ENCODE peak calls at places on chromosome 5, in seven cellular contexts. O, E, I, V, M, F and D are unnamed samples.

GRCh38 chr5:104513194-104513602 is 950.6 kb upstream of the NUDT12 start:
- DNase-seq in I (no peak), F (peak; percentile 31), E (no peak), V (no peak), O (no peak), M (no peak), D (no peak)

GRCh38 chr5:147751156-147751830 is 31.2 kb downstream of the JAKMIP2 start:
- DNase-seq in E (no peak), M (no peak), F (no peak), V (no peak), O (no peak), I (peak; percentile 9), D (no peak)

GRCh38 chr5:96079075-96079474 is 117.4 kb upstream of the ELL2 start:
- DNase-seq in F (peak; percentile 95), M (peak; percentile 73), E (no peak), I (no peak), O (no peak), V (no peak), D (no peak)

GRCh38 chr5:112762113-112762810 is 24.6 kb downstream of the APC start:
- DNase-seq in O (no peak), I (no peak), M (no peak), F (peak; percentile 26), V (no peak), E (no peak), D (no peak)

GRCh38 chr5:124461857-124462423 is 284.5 kb downstream of the ZNF608 start:
- DNase-seq in M (no peak), E (no peak), I (no peak), O (no peak), V (no peak), F (no peak), D (no peak)

GRCh38 chr5:95285406-95285761 is 490 bp upstream of the MCTP1 start:
- DNase-seq in E (no peak), O (no peak), F (peak; percentile 9), I (no peak), V (no peak), M (no peak), D (no peak)

GRCh38 chr5:34894716-34895115 is 20.6 kb downstream of the RAD1 start:
- DNase-seq in F (no peak), M (no peak), I (no peak), O (no peak), V (no peak), E (no peak), D (no peak)

GRCh38 chr5:126186210-126186609 is 237.0 kb upstream of the GRAMD2B start:
- DNase-seq in V (no peak), E (no peak), O (no peak), I (no peak), M (no peak), F (no peak), D (no peak)

GRCh38 chr5:98997000-98997399 is 68.2 kb upstream of the CHD1 start:
- DNase-seq in V (no peak), I (no peak), O (no peak), F (peak; percentile 17), M (peak; percentile 42), E (no peak), D (no peak)

GRCh38 chr5:149962040-149962439 is 1.5 kb downstream of the SLC26A2 start:
- DNase-seq in I (no peak), O (peak; percentile 57), M (no peak), E (no peak), F (peak; percentile 80), V (no peak), D (no peak)

GRCh38 chr5:14706615-14707021 is 42.1 kb downstream of the OTULIN start:
- DNase-seq in I (no peak), E (no peak), V (no peak), M (peak; percentile 41), F (peak; percentile 62), O (no peak), D (no peak)

DNA sequence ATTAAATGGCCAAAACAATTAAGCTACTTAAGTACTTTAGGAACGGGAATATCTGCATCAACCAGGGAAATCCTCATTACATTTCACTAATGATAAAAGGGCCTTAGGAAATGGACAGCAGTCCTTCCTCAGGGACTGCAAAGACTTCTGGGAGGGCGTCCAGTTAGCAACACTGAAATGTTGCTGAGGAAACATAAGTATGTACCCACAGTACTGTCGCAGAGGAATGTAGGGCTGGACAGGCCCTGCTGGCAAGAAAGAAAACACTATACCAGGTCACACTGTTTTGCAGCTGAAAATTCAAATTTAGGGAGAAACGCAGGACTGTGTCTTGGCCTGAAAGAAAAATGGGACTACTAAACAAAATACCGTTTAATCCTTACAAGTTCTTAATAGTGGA is 1.3 kb downstream of the C5orf15 start:
- DNase-seq in O (no peak), I (no peak), E (no peak), V (no peak), F (no peak), M (no peak), D (no peak)
- TF ChIP-seq CTCF in O (no peak), I (no peak), E (no peak), V (no peak), F (no peak), M (no peak), D (no peak)

DNA sequence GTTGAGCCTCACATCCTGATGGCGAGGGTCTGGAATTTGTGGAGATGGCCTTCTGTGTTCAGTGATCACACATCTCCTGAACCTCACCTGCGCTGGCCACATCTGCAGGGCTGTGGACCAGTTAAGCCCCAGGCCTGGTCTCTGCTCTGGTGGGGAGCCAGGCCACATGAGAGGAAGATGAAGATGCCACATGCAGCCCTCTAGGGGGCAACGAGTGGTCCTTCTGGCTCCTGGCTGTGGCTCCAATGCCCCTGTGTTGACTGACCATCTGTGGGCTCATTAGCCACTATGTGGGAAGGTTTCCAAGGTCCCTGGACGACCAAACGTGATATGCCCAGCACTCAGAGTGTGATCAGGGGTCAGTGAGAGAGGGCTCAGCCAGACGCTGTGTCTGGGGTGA is 203.0 kb downstream of the HSPA4 start:
- DNase-seq in I (no peak), V (no peak), M (no peak), E (no peak), F (no peak), O (no peak), D (no peak)
- TF ChIP-seq CTCF in I (no peak), V (no peak), M (no peak), E (no peak), F (no peak), O (peak; percentile 58), D (no peak)

DNA sequence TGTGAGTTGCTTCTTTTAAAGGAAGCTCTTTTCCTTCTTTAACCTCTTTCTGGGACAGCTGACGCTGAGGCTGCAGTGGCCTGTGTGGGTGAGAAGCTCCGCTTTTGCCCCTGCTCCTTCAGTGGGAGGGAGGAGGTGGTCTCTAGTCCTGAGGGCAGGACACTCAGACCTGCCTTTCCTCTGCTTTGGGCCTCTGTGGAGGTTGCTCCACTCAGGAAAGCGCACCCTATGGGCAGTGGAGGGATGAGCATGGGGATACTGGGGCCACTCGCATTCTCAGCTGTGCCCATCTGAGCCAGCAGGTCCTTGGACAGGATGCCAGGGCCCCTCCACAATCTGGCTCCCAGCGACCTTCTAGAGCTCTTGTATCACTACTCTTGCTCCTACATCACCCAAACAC is 111.5 kb downstream of the NSG2 start:
- DNase-seq in V (no peak), O (peak; percentile 41), I (no peak), M (no peak), F (no peak), E (no peak), D (no peak)
- TF ChIP-seq CTCF in V (no peak), O (peak; percentile 23), I (no peak), M (no peak), F (no peak), E (no peak), D (no peak)

GRCh38 chr5:80835128-80835527 is 125.0 kb upstream of the RASGRF2 start:
- DNase-seq in I (no peak), F (no peak), O (no peak), M (no peak), V (no peak), E (no peak), D (no peak)
- TF ChIP-seq CTCF in I (no peak), F (no peak), O (no peak), M (no peak), V (no peak), E (no peak), D (no peak)

DNA sequence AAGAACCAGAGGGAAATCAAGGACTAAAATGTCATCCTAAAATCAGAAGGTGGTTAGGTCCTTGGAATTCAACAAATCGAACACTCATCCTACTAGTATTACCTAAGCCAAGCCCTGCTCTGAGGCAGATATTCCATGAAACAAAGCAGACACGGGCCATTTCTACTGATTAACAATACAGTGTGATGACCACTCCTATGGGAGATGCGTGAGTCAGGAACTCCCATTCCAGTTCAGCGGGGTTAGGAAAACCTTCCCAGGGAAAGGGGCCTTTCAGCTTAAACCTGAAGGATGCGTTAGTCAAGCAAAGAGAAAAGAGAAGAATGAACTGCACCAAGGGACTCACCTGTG is 117.8 kb upstream of the LHFPL2 start:
- DNase-seq in I (no peak), M (no peak), V (no peak), E (no peak), O (no peak), F (no peak), D (no peak)
- TF ChIP-seq CTCF in I (no peak), M (no peak), V (no peak), E (no peak), O (no peak), F (no peak), D (no peak)

GRCh38 chr5:59149271-59149670 is 566.4 kb downstream of the RAB3C start:
- DNase-seq in F (no peak), O (no peak), E (no peak), M (no peak), V (no peak), I (no peak), D (no peak)

GRCh38 chr5:59146729-59147128 is 563.9 kb downstream of the RAB3C start:
- DNase-seq in M (no peak), E (no peak), F (no peak), V (no peak), I (no peak), O (no peak), D (no peak)

GRCh38 chr5:59157001-59157527 is 574.2 kb downstream of the RAB3C start:
- DNase-seq in M (no peak), F (peak; percentile 36), I (no peak), V (no peak), O (no peak), E (no peak), D (no peak)

GRCh38 chr5:59152701-59153245 is 569.9 kb downstream of the RAB3C start:
- DNase-seq in I (no peak), O (no peak), V (no peak), E (no peak), F (no peak), M (no peak), D (no peak)

GRCh38 chr5:59151162-59151889 is 568.5 kb downstream of the RAB3C start:
- DNase-seq in V (no peak), O (no peak), I (no peak), E (no peak), F (no peak), M (no peak), D (no peak)
- TF ChIP-seq CTCF in V (no peak), O (no peak), I (no peak), E (no peak), F (no peak), M (no peak), D (no peak)